ENCODE peak calls at places on chromosomes 3 and 15, in seven cellular contexts. One of them, this sample, is unnamed.
A peak's percentile ranks its signal among the peaks of the same experiment; 100 is the strongest.

GRCh38 chr3:14256561-14257342 is 78.1 kb downstream of the LSM3 start:
- DNase-seq in heart left ventricle: no peak
- DNase-seq in left ventricle myocardium inferior: no peak
- DNase-seq in A549: no peak
- DNase-seq in Peyer's patch: peak; percentile 73
- DNase-seq in BE2C: no peak
- DNase-seq in kidney: peak; percentile 86
- DNase-seq in this sample: no peak

GRCh38 chr3:42847731-42848130 is 27.9 kb downstream of the CYP8B1 start:
- DNase-seq in left ventricle myocardium inferior: no peak
- DNase-seq in BE2C: no peak
- DNase-seq in Peyer's patch: peak; percentile 50
- DNase-seq in heart left ventricle: no peak
- DNase-seq in kidney: peak; percentile 87
- DNase-seq in A549: no peak
- DNase-seq in this sample: no peak

GRCh38 chr3:28576590-28577220 is 228.1 kb upstream of the AZI2 start:
- DNase-seq in left ventricle myocardium inferior: no peak
- DNase-seq in heart left ventricle: no peak
- DNase-seq in kidney: no peak
- DNase-seq in Peyer's patch: no peak
- DNase-seq in A549: no peak
- DNase-seq in BE2C: peak; percentile 5
- DNase-seq in this sample: no peak

GRCh38 chr3:10721101-10721500 is 94.9 kb upstream of the SLC6A11 start:
- DNase-seq in left ventricle myocardium inferior: no peak
- DNase-seq in A549: no peak
- DNase-seq in heart left ventricle: no peak
- DNase-seq in BE2C: no peak
- DNase-seq in Peyer's patch: no peak
- DNase-seq in kidney: no peak
- DNase-seq in this sample: no peak

GRCh38 chr3:51637941-51638471 is 33.0 kb upstream of the TEX264 start:
- DNase-seq in heart left ventricle: no peak
- DNase-seq in A549: peak; percentile 83
- DNase-seq in BE2C: peak; percentile 46
- DNase-seq in Peyer's patch: peak; percentile 50
- DNase-seq in kidney: no peak
- DNase-seq in left ventricle myocardium inferior: no peak
- DNase-seq in this sample: peak; percentile 75

GRCh38 chr15:57306944-57307411 is 69.3 kb upstream of the CGNL1 start:
- DNase-seq in left ventricle myocardium inferior: no peak
- DNase-seq in BE2C: no peak
- DNase-seq in A549: no peak
- DNase-seq in heart left ventricle: peak; percentile 51
- DNase-seq in Peyer's patch: no peak
- DNase-seq in kidney: no peak
- DNase-seq in this sample: no peak

GRCh38 chr3:114178770-114179368 is at the start of gene DRD3:
- DNase-seq in BE2C: no peak
- DNase-seq in Peyer's patch: no peak
- DNase-seq in A549: peak; percentile 7
- DNase-seq in heart left ventricle: no peak
- DNase-seq in kidney: no peak
- DNase-seq in left ventricle myocardium inferior: no peak
- DNase-seq in this sample: peak; percentile 6

GRCh38 chr3:53168175-53168923 is 7.3 kb downstream of the PRKCD start:
- DNase-seq in heart left ventricle: peak; percentile 71
- DNase-seq in left ventricle myocardium inferior: peak; percentile 40
- DNase-seq in BE2C: no peak
- DNase-seq in Peyer's patch: no peak
- DNase-seq in kidney: no peak
- DNase-seq in A549: no peak
- DNase-seq in this sample: no peak

GRCh38 chr15:60328852-60329443 is 68.8 kb downstream of the ANXA2 start:
- DNase-seq in BE2C: peak; percentile 32
- DNase-seq in kidney: no peak
- DNase-seq in heart left ventricle: no peak
- DNase-seq in Peyer's patch: peak; percentile 53
- DNase-seq in left ventricle myocardium inferior: no peak
- DNase-seq in A549: peak; percentile 47
- DNase-seq in this sample: peak; percentile 43

GRCh38 chr15:99125061-99125990 is 20.4 kb downstream of the SYNM start:
- DNase-seq in kidney: peak; percentile 65
- DNase-seq in left ventricle myocardium inferior: no peak
- DNase-seq in heart left ventricle: no peak
- DNase-seq in Peyer's patch: peak; percentile 34
- DNase-seq in A549: no peak
- DNase-seq in BE2C: no peak
- DNase-seq in this sample: no peak

GRCh38 chr3:142724682-142725351 is 983 bp downstream of the TRPC1 start:
- DNase-seq in left ventricle myocardium inferior: peak; percentile 39
- DNase-seq in A549: peak; percentile 78
- DNase-seq in kidney: peak; percentile 76
- DNase-seq in Peyer's patch: peak; percentile 52
- DNase-seq in heart left ventricle: peak; percentile 64
- DNase-seq in BE2C: peak; percentile 61
- DNase-seq in this sample: no peak

GRCh38 chr3:111277226-111277625 is 205.6 kb downstream of the NECTIN3 start:
- DNase-seq in kidney: no peak
- DNase-seq in left ventricle myocardium inferior: no peak
- DNase-seq in A549: peak; percentile 5
- DNase-seq in BE2C: no peak
- DNase-seq in Peyer's patch: no peak
- DNase-seq in heart left ventricle: no peak
- DNase-seq in this sample: no peak
- TF ChIP-seq CTCF in kidney: no peak
- TF ChIP-seq CTCF in left ventricle myocardium inferior: no peak
- TF ChIP-seq CTCF in A549: no peak
- TF ChIP-seq CTCF in BE2C: no peak
- TF ChIP-seq CTCF in Peyer's patch: no peak
- TF ChIP-seq CTCF in heart left ventricle: no peak
- TF ChIP-seq CTCF in this sample: no peak

GRCh38 chr3:196115678-196116083 is 33.8 kb upstream of the TFRC start:
- DNase-seq in A549: no peak
- DNase-seq in Peyer's patch: peak; percentile 58
- DNase-seq in kidney: no peak
- DNase-seq in heart left ventricle: no peak
- DNase-seq in left ventricle myocardium inferior: no peak
- DNase-seq in BE2C: no peak
- DNase-seq in this sample: peak; percentile 89
- H3K4me3 ChIP-seq in A549: no peak overlapping the region
- H3K4me3 ChIP-seq in Peyer's patch: no peak overlapping the region
- H3K4me3 ChIP-seq in kidney: no peak overlapping the region
- H3K4me3 ChIP-seq in heart left ventricle: no peak overlapping the region
- H3K4me3 ChIP-seq in left ventricle myocardium inferior: no peak overlapping the region
- H3K4me3 ChIP-seq in BE2C: no peak overlapping the region
- H3K4me3 ChIP-seq in this sample: peak overlapping the region; percentile 42

GRCh38 chr3:84960581-84960980 is 1.8 kb downstream of the CADM2 start:
- DNase-seq in Peyer's patch: no peak
- DNase-seq in A549: no peak
- DNase-seq in kidney: no peak
- DNase-seq in left ventricle myocardium inferior: no peak
- DNase-seq in heart left ventricle: no peak
- DNase-seq in BE2C: peak; percentile 25
- DNase-seq in this sample: no peak

GRCh38 chr3:84963137-84963536 is 4.3 kb downstream of the CADM2 start:
- DNase-seq in BE2C: peak; percentile 38
- DNase-seq in left ventricle myocardium inferior: no peak
- DNase-seq in A549: no peak
- DNase-seq in heart left ventricle: no peak
- DNase-seq in kidney: no peak
- DNase-seq in Peyer's patch: no peak
- DNase-seq in this sample: no peak

GRCh38 chr3:84960994-84961393 is 2.2 kb downstream of the CADM2 start:
- DNase-seq in left ventricle myocardium inferior: no peak
- DNase-seq in A549: no peak
- DNase-seq in kidney: no peak
- DNase-seq in BE2C: no peak
- DNase-seq in heart left ventricle: no peak
- DNase-seq in Peyer's patch: no peak
- DNase-seq in this sample: no peak

GRCh38 chr3:84961492-84962255 is 2.9 kb downstream of the CADM2 start:
- DNase-seq in left ventricle myocardium inferior: no peak
- DNase-seq in Peyer's patch: no peak
- DNase-seq in heart left ventricle: no peak
- DNase-seq in kidney: peak; percentile 41
- DNase-seq in BE2C: peak; percentile 40
- DNase-seq in A549: no peak
- DNase-seq in this sample: no peak

GRCh38 chr3:84962460-84962859 is 3.7 kb downstream of the CADM2 start:
- DNase-seq in kidney: no peak
- DNase-seq in Peyer's patch: no peak
- DNase-seq in A549: no peak
- DNase-seq in heart left ventricle: no peak
- DNase-seq in BE2C: no peak
- DNase-seq in left ventricle myocardium inferior: no peak
- DNase-seq in this sample: no peak
- TF ChIP-seq CTCF in kidney: no peak
- TF ChIP-seq CTCF in Peyer's patch: no peak
- TF ChIP-seq CTCF in A549: no peak
- TF ChIP-seq CTCF in heart left ventricle: no peak
- TF ChIP-seq CTCF in BE2C: no peak
- TF ChIP-seq CTCF in left ventricle myocardium inferior: no peak
- TF ChIP-seq CTCF in this sample: no peak

GRCh38 chr3:4351164-4351855 is 48.1 kb downstream of the SETMAR start:
- DNase-seq in A549: no peak
- DNase-seq in heart left ventricle: no peak
- DNase-seq in left ventricle myocardium inferior: no peak
- DNase-seq in BE2C: no peak
- DNase-seq in Peyer's patch: no peak
- DNase-seq in kidney: no peak
- DNase-seq in this sample: no peak
- H3K4me3 ChIP-seq in A549: no peak overlapping the region
- H3K4me3 ChIP-seq in heart left ventricle: peak overlapping the region; percentile 45
- H3K4me3 ChIP-seq in left ventricle myocardium inferior: peak overlapping the region; percentile 53
- H3K4me3 ChIP-seq in BE2C: no peak overlapping the region
- H3K4me3 ChIP-seq in Peyer's patch: peak overlapping the region; percentile 35
- H3K4me3 ChIP-seq in kidney: no peak overlapping the region
- H3K4me3 ChIP-seq in this sample: no peak overlapping the region

DNA sequence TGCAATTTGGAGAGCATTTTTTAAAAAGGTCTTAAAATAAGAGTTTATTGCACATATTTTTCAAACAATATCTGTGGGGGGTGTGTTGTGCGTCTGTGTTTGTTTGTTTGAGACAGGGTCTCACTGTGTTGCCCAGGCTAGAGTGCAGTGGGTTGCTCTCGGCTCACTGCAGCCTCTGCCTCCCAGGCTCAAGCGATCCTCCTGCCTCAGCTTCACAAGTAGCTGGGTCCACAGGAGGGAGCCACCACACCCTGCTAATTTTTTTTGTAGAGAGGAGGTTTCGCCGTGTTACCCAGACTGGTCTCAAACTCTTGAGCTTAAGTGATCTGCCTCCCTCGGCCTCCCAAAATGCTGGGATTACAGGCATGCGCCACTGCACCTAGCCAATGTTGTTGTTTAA is 2.7 kb downstream of the MLF1 start:
- DNase-seq in left ventricle myocardium inferior: no peak
- DNase-seq in kidney: no peak
- DNase-seq in Peyer's patch: no peak
- DNase-seq in heart left ventricle: no peak
- DNase-seq in BE2C: no peak
- DNase-seq in A549: peak; percentile 53
- DNase-seq in this sample: no peak
- TF ChIP-seq CTCF in left ventricle myocardium inferior: peak; percentile 26
- TF ChIP-seq CTCF in kidney: no peak
- TF ChIP-seq CTCF in Peyer's patch: no peak
- TF ChIP-seq CTCF in heart left ventricle: no peak
- TF ChIP-seq CTCF in BE2C: no peak
- TF ChIP-seq CTCF in A549: no peak
- TF ChIP-seq CTCF in this sample: no peak

GRCh38 chr15:90591524-90591923 is 61.8 kb downstream of the CRTC3 start:
- DNase-seq in Peyer's patch: no peak
- DNase-seq in BE2C: no peak
- DNase-seq in A549: no peak
- DNase-seq in heart left ventricle: no peak
- DNase-seq in left ventricle myocardium inferior: no peak
- DNase-seq in kidney: no peak
- DNase-seq in this sample: no peak
- H3K4me3 ChIP-seq in Peyer's patch: no peak overlapping the region
- H3K4me3 ChIP-seq in BE2C: no peak overlapping the region
- H3K4me3 ChIP-seq in A549: no peak overlapping the region
- H3K4me3 ChIP-seq in heart left ventricle: no peak overlapping the region
- H3K4me3 ChIP-seq in left ventricle myocardium inferior: no peak overlapping the region
- H3K4me3 ChIP-seq in kidney: no peak overlapping the region
- H3K4me3 ChIP-seq in this sample: no peak overlapping the region

GRCh38 chr3:136818191-136818850 is 605 bp upstream of the SLC35G2 start:
- DNase-seq in left ventricle myocardium inferior: peak; percentile 38
- DNase-seq in kidney: no peak
- DNase-seq in A549: peak; percentile 90
- DNase-seq in BE2C: peak; percentile 81
- DNase-seq in heart left ventricle: peak; percentile 63
- DNase-seq in Peyer's patch: peak; percentile 47
- DNase-seq in this sample: no peak
- TF ChIP-seq CTCF in left ventricle myocardium inferior: peak; percentile 31
- TF ChIP-seq CTCF in kidney: no peak
- TF ChIP-seq CTCF in A549: no peak
- TF ChIP-seq CTCF in BE2C: peak; percentile 37
- TF ChIP-seq CTCF in heart left ventricle: peak; percentile 39
- TF ChIP-seq CTCF in Peyer's patch: no peak
- TF ChIP-seq CTCF in this sample: no peak

DNA sequence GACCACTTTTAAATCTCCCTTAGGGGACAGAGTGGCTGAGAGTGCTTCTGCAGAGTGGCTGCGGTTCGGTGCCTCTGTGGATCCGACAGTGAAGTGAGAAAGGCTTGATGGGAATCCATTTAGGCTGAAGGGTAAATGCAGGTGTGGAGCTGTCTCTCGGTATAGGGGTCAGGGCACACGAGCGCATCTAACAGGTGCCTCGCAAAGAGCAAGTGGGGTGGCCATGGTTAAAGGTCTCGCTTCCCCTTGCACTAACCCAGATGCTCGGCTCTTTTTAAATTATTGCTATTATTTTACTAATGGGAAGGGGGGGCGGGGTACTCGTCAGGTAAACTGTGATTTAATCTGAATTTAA is 598 bp upstream of the GJD2 start:
- DNase-seq in kidney: no peak
- DNase-seq in heart left ventricle: no peak
- DNase-seq in BE2C: no peak
- DNase-seq in left ventricle myocardium inferior: no peak
- DNase-seq in Peyer's patch: no peak
- DNase-seq in A549: no peak
- DNase-seq in this sample: no peak
- H3K4me3 ChIP-seq in kidney: no peak overlapping the region
- H3K4me3 ChIP-seq in heart left ventricle: peak overlapping the region; percentile 43
- H3K4me3 ChIP-seq in BE2C: peak overlapping the region; percentile 74
- H3K4me3 ChIP-seq in left ventricle myocardium inferior: peak overlapping the region; percentile 62
- H3K4me3 ChIP-seq in Peyer's patch: no peak overlapping the region
- H3K4me3 ChIP-seq in A549: peak overlapping the region; percentile 43
- H3K4me3 ChIP-seq in this sample: no peak overlapping the region

GRCh38 chr15:72155635-72156616 is 37.7 kb downstream of the SENP8 start:
- DNase-seq in A549: peak; percentile 87
- DNase-seq in kidney: peak; percentile 89
- DNase-seq in BE2C: peak; percentile 84
- DNase-seq in Peyer's patch: peak; percentile 94
- DNase-seq in heart left ventricle: peak; percentile 86
- DNase-seq in left ventricle myocardium inferior: peak; percentile 83
- DNase-seq in this sample: peak; percentile 84
- TF ChIP-seq CTCF in A549: peak; percentile 99
- TF ChIP-seq CTCF in kidney: peak; percentile 93
- TF ChIP-seq CTCF in BE2C: peak; percentile 99
- TF ChIP-seq CTCF in Peyer's patch: peak; percentile 50
- TF ChIP-seq CTCF in heart left ventricle: peak; percentile 88
- TF ChIP-seq CTCF in left ventricle myocardium inferior: peak; percentile 85
- TF ChIP-seq CTCF in this sample: peak; percentile 97

GRCh38 chr3:172042136-172042535 is 2.8 kb downstream of the FNDC3B start:
- DNase-seq in left ventricle myocardium inferior: no peak
- DNase-seq in BE2C: no peak
- DNase-seq in Peyer's patch: no peak
- DNase-seq in A549: no peak
- DNase-seq in heart left ventricle: no peak
- DNase-seq in kidney: no peak
- DNase-seq in this sample: no peak
- H3K4me3 ChIP-seq in left ventricle myocardium inferior: peak overlapping the region; percentile 95
- H3K4me3 ChIP-seq in BE2C: no peak overlapping the region
- H3K4me3 ChIP-seq in Peyer's patch: peak overlapping the region; percentile 89
- H3K4me3 ChIP-seq in A549: peak overlapping the region; percentile 99
- H3K4me3 ChIP-seq in heart left ventricle: peak overlapping the region; percentile 90
- H3K4me3 ChIP-seq in kidney: peak overlapping the region; percentile 76
- H3K4me3 ChIP-seq in this sample: no peak overlapping the region